ENCODE peak calls at places on chromosomes 2 and 18, in seven cellular contexts. One of them, this sample, is unnamed.

GRCh38 chr2:7403092-7403775 is 486.0 kb downstream of the RNF144A start:
- DNase-seq in NB4: no peak
- DNase-seq in transverse colon: no peak
- DNase-seq in mesothelial cell of epicardium: no peak
- DNase-seq in choroid plexus epithelial cell: no peak
- DNase-seq in nephron progenitor cell: no peak
- DNase-seq in neural progenitor cell: no peak
- DNase-seq in this sample: no peak

GRCh38 chr18:70380915-70381896 is 92.4 kb downstream of the SOCS6 start:
- DNase-seq in NB4: peak; percentile 64
- DNase-seq in neural progenitor cell: peak; percentile 66
- DNase-seq in transverse colon: peak; percentile 86
- DNase-seq in choroid plexus epithelial cell: no peak
- DNase-seq in mesothelial cell of epicardium: no peak
- DNase-seq in nephron progenitor cell: peak; percentile 34
- DNase-seq in this sample: no peak

GRCh38 chr2:160498147-160498546 is 4.5 kb upstream of the RBMS1 start:
- DNase-seq in mesothelial cell of epicardium: no peak
- DNase-seq in NB4: no peak
- DNase-seq in transverse colon: no peak
- DNase-seq in neural progenitor cell: no peak
- DNase-seq in choroid plexus epithelial cell: no peak
- DNase-seq in nephron progenitor cell: no peak
- DNase-seq in this sample: no peak

GRCh38 chr2:75619992-75620740 is 26.4 kb upstream of the MRPL19 start:
- DNase-seq in choroid plexus epithelial cell: peak; percentile 31
- DNase-seq in neural progenitor cell: no peak
- DNase-seq in NB4: no peak
- DNase-seq in nephron progenitor cell: no peak
- DNase-seq in mesothelial cell of epicardium: no peak
- DNase-seq in transverse colon: no peak
- DNase-seq in this sample: no peak

GRCh38 chr2:63631501-63631900 is 42.7 kb downstream of the MDH1 start:
- DNase-seq in transverse colon: no peak
- DNase-seq in mesothelial cell of epicardium: no peak
- DNase-seq in NB4: no peak
- DNase-seq in nephron progenitor cell: no peak
- DNase-seq in choroid plexus epithelial cell: no peak
- DNase-seq in neural progenitor cell: no peak
- DNase-seq in this sample: no peak

GRCh38 chr2:39068757-39069515 is 51.9 kb downstream of the SOS1 start:
- DNase-seq in NB4: no peak
- DNase-seq in mesothelial cell of epicardium: no peak
- DNase-seq in choroid plexus epithelial cell: peak; percentile 11
- DNase-seq in transverse colon: no peak
- DNase-seq in nephron progenitor cell: no peak
- DNase-seq in neural progenitor cell: peak; percentile 6
- DNase-seq in this sample: no peak

GRCh38 chr2:14634885-14635871 is 2.7 kb downstream of the LRATD1 start:
- DNase-seq in mesothelial cell of epicardium: peak; percentile 80
- DNase-seq in NB4: no peak
- DNase-seq in neural progenitor cell: peak; percentile 67
- DNase-seq in choroid plexus epithelial cell: peak; percentile 47
- DNase-seq in transverse colon: peak; percentile 83
- DNase-seq in nephron progenitor cell: peak; percentile 80
- DNase-seq in this sample: peak; percentile 63

GRCh38 chr2:217402622-217403383 is 542.9 kb upstream of the TNP1 start:
- DNase-seq in NB4: no peak
- DNase-seq in mesothelial cell of epicardium: peak; percentile 76
- DNase-seq in neural progenitor cell: no peak
- DNase-seq in nephron progenitor cell: no peak
- DNase-seq in choroid plexus epithelial cell: no peak
- DNase-seq in transverse colon: peak; percentile 15
- DNase-seq in this sample: no peak

GRCh38 chr2:119156891-119157773 is 1.4 kb downstream of the C1QL2 start:
- DNase-seq in mesothelial cell of epicardium: no peak
- DNase-seq in choroid plexus epithelial cell: no peak
- DNase-seq in NB4: no peak
- DNase-seq in nephron progenitor cell: no peak
- DNase-seq in transverse colon: no peak
- DNase-seq in neural progenitor cell: no peak
- DNase-seq in this sample: no peak

GRCh38 chr2:100198461-100199230 is 56.3 kb upstream of the AFF3 start:
- DNase-seq in nephron progenitor cell: no peak
- DNase-seq in mesothelial cell of epicardium: no peak
- DNase-seq in NB4: no peak
- DNase-seq in choroid plexus epithelial cell: no peak
- DNase-seq in neural progenitor cell: no peak
- DNase-seq in transverse colon: no peak
- DNase-seq in this sample: no peak

GRCh38 chr2:172086349-172087190 is 1.3 kb downstream of the DLX1 start:
- DNase-seq in nephron progenitor cell: peak; percentile 65
- DNase-seq in mesothelial cell of epicardium: peak; percentile 68
- DNase-seq in transverse colon: peak; percentile 44
- DNase-seq in neural progenitor cell: peak; percentile 94
- DNase-seq in NB4: peak; percentile 45
- DNase-seq in choroid plexus epithelial cell: no peak
- DNase-seq in this sample: no peak

GRCh38 chr18:67217551-67218166 is 298.9 kb downstream of the DSEL start:
- DNase-seq in transverse colon: peak; percentile 29
- DNase-seq in nephron progenitor cell: peak; percentile 61
- DNase-seq in mesothelial cell of epicardium: peak; percentile 56
- DNase-seq in neural progenitor cell: peak; percentile 75
- DNase-seq in choroid plexus epithelial cell: peak; percentile 89
- DNase-seq in NB4: peak; percentile 60
- DNase-seq in this sample: peak; percentile 41

GRCh38 chr18:28469946-28470345 is 293.0 kb upstream of the CDH2 start:
- DNase-seq in nephron progenitor cell: no peak
- DNase-seq in transverse colon: no peak
- DNase-seq in mesothelial cell of epicardium: no peak
- DNase-seq in choroid plexus epithelial cell: peak; percentile 3
- DNase-seq in NB4: no peak
- DNase-seq in neural progenitor cell: no peak
- DNase-seq in this sample: no peak

GRCh38 chr2:208062113-208062512 is 36.8 kb upstream of the PLEKHM3 start:
- DNase-seq in transverse colon: no peak
- DNase-seq in NB4: peak; percentile 73
- DNase-seq in mesothelial cell of epicardium: no peak
- DNase-seq in nephron progenitor cell: no peak
- DNase-seq in choroid plexus epithelial cell: peak; percentile 71
- DNase-seq in neural progenitor cell: peak; percentile 85
- DNase-seq in this sample: no peak

GRCh38 chr18:63207154-63207790 is 112.3 kb downstream of the BCL2 start:
- DNase-seq in mesothelial cell of epicardium: no peak
- DNase-seq in NB4: no peak
- DNase-seq in transverse colon: peak; percentile 59
- DNase-seq in choroid plexus epithelial cell: no peak
- DNase-seq in neural progenitor cell: no peak
- DNase-seq in nephron progenitor cell: no peak
- DNase-seq in this sample: no peak

GRCh38 chr2:218397502-218398436 is 1.9 kb upstream of the CTDSP1 start:
- DNase-seq in mesothelial cell of epicardium: peak; percentile 69
- DNase-seq in choroid plexus epithelial cell: peak; percentile 75
- DNase-seq in transverse colon: peak; percentile 82
- DNase-seq in nephron progenitor cell: peak; percentile 50
- DNase-seq in NB4: peak; percentile 93
- DNase-seq in neural progenitor cell: peak; percentile 77
- DNase-seq in this sample: peak; percentile 46

GRCh38 chr2:157866666-157867642 is 9.2 kb downstream of the ACVR1 start:
- DNase-seq in transverse colon: no peak
- DNase-seq in nephron progenitor cell: no peak
- DNase-seq in neural progenitor cell: no peak
- DNase-seq in mesothelial cell of epicardium: no peak
- DNase-seq in choroid plexus epithelial cell: no peak
- DNase-seq in NB4: no peak
- DNase-seq in this sample: no peak

GRCh38 chr2:178331474-178332431 is 119.2 kb downstream of the PRKRA start:
- DNase-seq in transverse colon: no peak
- DNase-seq in choroid plexus epithelial cell: no peak
- DNase-seq in nephron progenitor cell: peak; percentile 6
- DNase-seq in NB4: no peak
- DNase-seq in neural progenitor cell: no peak
- DNase-seq in mesothelial cell of epicardium: no peak
- DNase-seq in this sample: no peak

GRCh38 chr2:199810422-199811250 is 40.4 kb downstream of the FTCDNL1 start:
- DNase-seq in neural progenitor cell: no peak
- DNase-seq in nephron progenitor cell: no peak
- DNase-seq in NB4: no peak
- DNase-seq in choroid plexus epithelial cell: no peak
- DNase-seq in transverse colon: no peak
- DNase-seq in mesothelial cell of epicardium: no peak
- DNase-seq in this sample: no peak

GRCh38 chr2:16525265-16525887 is 140.3 kb downstream of the CYRIA start:
- DNase-seq in NB4: peak; percentile 64
- DNase-seq in neural progenitor cell: peak; percentile 50
- DNase-seq in transverse colon: peak; percentile 26
- DNase-seq in mesothelial cell of epicardium: no peak
- DNase-seq in nephron progenitor cell: no peak
- DNase-seq in choroid plexus epithelial cell: peak; percentile 38
- DNase-seq in this sample: no peak

GRCh38 chr2:98768765-98769476 is 38.0 kb upstream of the MGAT4A start:
- DNase-seq in choroid plexus epithelial cell: peak; percentile 52
- DNase-seq in transverse colon: no peak
- DNase-seq in neural progenitor cell: no peak
- DNase-seq in mesothelial cell of epicardium: no peak
- DNase-seq in NB4: no peak
- DNase-seq in nephron progenitor cell: no peak
- DNase-seq in this sample: no peak

GRCh38 chr2:130391872-130392670 is 36.2 kb downstream of the PTPN18 start:
- DNase-seq in transverse colon: no peak
- DNase-seq in mesothelial cell of epicardium: no peak
- DNase-seq in neural progenitor cell: no peak
- DNase-seq in NB4: no peak
- DNase-seq in nephron progenitor cell: peak; percentile 29
- DNase-seq in choroid plexus epithelial cell: peak; percentile 50
- DNase-seq in this sample: no peak
- TF ChIP-seq CTCF in transverse colon: no peak
- TF ChIP-seq CTCF in mesothelial cell of epicardium: no peak
- TF ChIP-seq CTCF in neural progenitor cell: peak; percentile 5
- TF ChIP-seq CTCF in NB4: no peak
- TF ChIP-seq CTCF in nephron progenitor cell: no peak
- TF ChIP-seq CTCF in choroid plexus epithelial cell: peak; percentile 16
- TF ChIP-seq CTCF in this sample: no peak

GRCh38 chr2:35783723-35784122 is 571.9 kb upstream of the CRIM1 start:
- DNase-seq in mesothelial cell of epicardium: no peak
- DNase-seq in nephron progenitor cell: no peak
- DNase-seq in NB4: no peak
- DNase-seq in choroid plexus epithelial cell: peak; percentile 38
- DNase-seq in transverse colon: no peak
- DNase-seq in neural progenitor cell: no peak
- DNase-seq in this sample: no peak
- TF ChIP-seq CTCF in mesothelial cell of epicardium: no peak
- TF ChIP-seq CTCF in nephron progenitor cell: no peak
- TF ChIP-seq CTCF in NB4: no peak
- TF ChIP-seq CTCF in choroid plexus epithelial cell: peak; percentile 16
- TF ChIP-seq CTCF in transverse colon: no peak
- TF ChIP-seq CTCF in neural progenitor cell: peak; percentile 12
- TF ChIP-seq CTCF in this sample: no peak

GRCh38 chr2:198127627-198128026 is 323.2 kb downstream of the PLCL1 start:
- DNase-seq in choroid plexus epithelial cell: peak; percentile 87
- DNase-seq in neural progenitor cell: peak; percentile 81
- DNase-seq in mesothelial cell of epicardium: no peak
- DNase-seq in nephron progenitor cell: peak; percentile 18
- DNase-seq in NB4: peak; percentile 76
- DNase-seq in transverse colon: peak; percentile 17
- DNase-seq in this sample: no peak
- TF ChIP-seq CTCF in choroid plexus epithelial cell: peak; percentile 83
- TF ChIP-seq CTCF in neural progenitor cell: peak; percentile 86
- TF ChIP-seq CTCF in mesothelial cell of epicardium: peak; percentile 63
- TF ChIP-seq CTCF in nephron progenitor cell: peak; percentile 48
- TF ChIP-seq CTCF in NB4: peak; percentile 68
- TF ChIP-seq CTCF in transverse colon: peak; percentile 50
- TF ChIP-seq CTCF in this sample: peak; percentile 75

DNA sequence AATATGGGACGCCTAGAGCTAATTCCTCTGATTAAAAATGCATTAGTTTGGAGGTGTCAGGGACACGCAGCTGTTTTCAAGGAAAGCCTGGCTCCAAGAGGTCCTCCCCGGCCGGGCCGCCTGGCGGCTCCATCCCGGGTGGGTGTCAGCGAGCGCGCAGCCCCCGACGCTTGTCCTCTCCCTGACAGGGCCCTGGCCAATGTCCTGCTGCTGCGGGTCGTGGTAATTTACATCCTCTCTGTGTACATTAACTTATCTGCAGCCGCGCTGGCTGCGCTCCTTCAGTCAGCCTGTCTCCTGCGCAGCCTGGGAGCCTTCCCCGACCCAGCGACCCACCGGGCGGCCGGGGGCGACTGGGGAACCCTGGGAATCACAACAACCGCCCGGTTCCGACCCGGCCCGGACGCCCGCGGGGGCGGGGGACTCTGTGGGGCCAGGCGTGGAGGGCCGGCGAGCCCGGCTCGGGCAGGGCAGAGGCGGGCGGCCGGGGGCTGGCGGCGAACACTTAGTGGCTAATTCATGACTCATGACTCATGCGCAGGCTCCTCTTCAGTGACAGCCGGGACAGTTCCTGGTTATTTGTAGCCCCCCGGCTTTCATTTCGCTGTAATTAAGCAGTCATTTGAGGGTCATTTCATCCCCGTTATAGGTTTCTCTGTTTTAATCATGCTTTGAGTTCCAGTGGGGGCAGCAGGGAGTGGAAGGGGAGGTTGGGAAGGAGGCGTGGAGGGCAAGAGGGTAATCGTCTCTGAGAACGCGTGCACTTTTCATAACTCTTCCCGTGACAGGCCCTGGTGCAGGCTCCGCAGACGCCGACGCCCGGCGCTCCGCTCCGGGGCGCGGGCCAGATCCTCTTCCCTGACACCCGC is 141.9 kb upstream of the CTAGE1 start:
- DNase-seq in mesothelial cell of epicardium: peak; percentile 87
- DNase-seq in transverse colon: peak; percentile 52
- DNase-seq in nephron progenitor cell: peak; percentile 74
- DNase-seq in choroid plexus epithelial cell: peak; percentile 63
- DNase-seq in NB4: peak; percentile 59
- DNase-seq in neural progenitor cell: peak; percentile 79
- DNase-seq in this sample: peak; percentile 69
- TF ChIP-seq CTCF in mesothelial cell of epicardium: peak; percentile 15
- TF ChIP-seq CTCF in transverse colon: peak; percentile 43
- TF ChIP-seq CTCF in nephron progenitor cell: no peak
- TF ChIP-seq CTCF in choroid plexus epithelial cell: peak; percentile 42
- TF ChIP-seq CTCF in NB4: no peak
- TF ChIP-seq CTCF in neural progenitor cell: no peak
- TF ChIP-seq CTCF in this sample: peak; percentile 53

GRCh38 chr2:239803764-239804111 is 221.4 kb downstream of the NDUFA10 start:
- DNase-seq in mesothelial cell of epicardium: peak; percentile 25
- DNase-seq in neural progenitor cell: peak; percentile 63
- DNase-seq in NB4: no peak
- DNase-seq in transverse colon: no peak
- DNase-seq in choroid plexus epithelial cell: no peak
- DNase-seq in nephron progenitor cell: no peak
- DNase-seq in this sample: no peak
- TF ChIP-seq CTCF in mesothelial cell of epicardium: no peak
- TF ChIP-seq CTCF in neural progenitor cell: no peak
- TF ChIP-seq CTCF in NB4: no peak
- TF ChIP-seq CTCF in transverse colon: no peak
- TF ChIP-seq CTCF in choroid plexus epithelial cell: no peak
- TF ChIP-seq CTCF in nephron progenitor cell: no peak
- TF ChIP-seq CTCF in this sample: no peak

This sample was measured in progenitor cell of endocrine pancreas.